ENCODE peak calls at places on chromosomes 2 and 18, in four cellular contexts. One of them, this sample, is unnamed.

GRCh38 chr18:63299837-63300787 is 19.5 kb downstream of the BCL2 start:
- DNase-seq in stimulated activated CD4-positive, alpha-beta T cell treated with anti-CD3 and anti-CD28 coated beads, Interleukin-1b, Interleukin-23, amount 100 ng/mL, for 48 hours: peak
- DNase-seq in NCI-H2171: no peak
- DNase-seq in posterior cingulate gyrus: no peak
- DNase-seq in this sample: no peak

GRCh38 chr18:9404565-9405060 is 70.0 kb downstream of the TWSG1 start:
- DNase-seq in posterior cingulate gyrus: no peak
- DNase-seq in NCI-H2171: no peak
- DNase-seq in stimulated activated CD4-positive, alpha-beta T cell treated with anti-CD3 and anti-CD28 coated beads, Interleukin-1b, Interleukin-23, amount 100 ng/mL, for 48 hours: peak
- DNase-seq in this sample: no peak

GRCh38 chr18:50928551-50928950 is 39.3 kb upstream of the ELAC1 start:
- DNase-seq in stimulated activated CD4-positive, alpha-beta T cell treated with anti-CD3 and anti-CD28 coated beads, Interleukin-1b, Interleukin-23, amount 100 ng/mL, for 48 hours: no peak
- DNase-seq in posterior cingulate gyrus: no peak
- DNase-seq in NCI-H2171: no peak
- DNase-seq in this sample: no peak

GRCh38 chr2:16179701-16180402 is 239.5 kb downstream of the MYCN start:
- DNase-seq in posterior cingulate gyrus: no peak
- DNase-seq in NCI-H2171: no peak
- DNase-seq in stimulated activated CD4-positive, alpha-beta T cell treated with anti-CD3 and anti-CD28 coated beads, Interleukin-1b, Interleukin-23, amount 100 ng/mL, for 48 hours: no peak
- DNase-seq in this sample: no peak

GRCh38 chr2:108965540-108966299 is 23.3 kb downstream of the EDAR start:
- DNase-seq in posterior cingulate gyrus: no peak
- DNase-seq in stimulated activated CD4-positive, alpha-beta T cell treated with anti-CD3 and anti-CD28 coated beads, Interleukin-1b, Interleukin-23, amount 100 ng/mL, for 48 hours: peak
- DNase-seq in NCI-H2171: no peak
- DNase-seq in this sample: no peak

GRCh38 chr2:31168291-31168690 is 30.1 kb upstream of the GALNT14 start:
- DNase-seq in posterior cingulate gyrus: no peak
- DNase-seq in stimulated activated CD4-positive, alpha-beta T cell treated with anti-CD3 and anti-CD28 coated beads, Interleukin-1b, Interleukin-23, amount 100 ng/mL, for 48 hours: no peak
- DNase-seq in NCI-H2171: no peak
- DNase-seq in this sample: no peak

GRCh38 chr2:201908901-201909300 is 102.6 kb downstream of the CDK15 start:
- DNase-seq in stimulated activated CD4-positive, alpha-beta T cell treated with anti-CD3 and anti-CD28 coated beads, Interleukin-1b, Interleukin-23, amount 100 ng/mL, for 48 hours: no peak
- DNase-seq in NCI-H2171: no peak
- DNase-seq in posterior cingulate gyrus: no peak
- DNase-seq in this sample: no peak

GRCh38 chr2:100675855-100676254 is 113.1 kb downstream of the PDCL3 start:
- DNase-seq in stimulated activated CD4-positive, alpha-beta T cell treated with anti-CD3 and anti-CD28 coated beads, Interleukin-1b, Interleukin-23, amount 100 ng/mL, for 48 hours: no peak
- DNase-seq in posterior cingulate gyrus: no peak
- DNase-seq in NCI-H2171: no peak
- DNase-seq in this sample: no peak

GRCh38 chr2:240985881-240986786 is 12.3 kb upstream of the SNED1 start:
- DNase-seq in posterior cingulate gyrus: peak
- DNase-seq in stimulated activated CD4-positive, alpha-beta T cell treated with anti-CD3 and anti-CD28 coated beads, Interleukin-1b, Interleukin-23, amount 100 ng/mL, for 48 hours: peak
- DNase-seq in NCI-H2171: no peak
- DNase-seq in this sample: peak

GRCh38 chr2:20507166-20507692 is 60.4 kb downstream of the RHOB start:
- DNase-seq in NCI-H2171: no peak
- DNase-seq in stimulated activated CD4-positive, alpha-beta T cell treated with anti-CD3 and anti-CD28 coated beads, Interleukin-1b, Interleukin-23, amount 100 ng/mL, for 48 hours: peak
- DNase-seq in posterior cingulate gyrus: no peak
- DNase-seq in this sample: peak

GRCh38 chr2:222547108-222547507 is 108.8 kb downstream of the FARSB start:
- DNase-seq in NCI-H2171: no peak
- DNase-seq in posterior cingulate gyrus: no peak
- DNase-seq in stimulated activated CD4-positive, alpha-beta T cell treated with anti-CD3 and anti-CD28 coated beads, Interleukin-1b, Interleukin-23, amount 100 ng/mL, for 48 hours: no peak
- DNase-seq in this sample: no peak

GRCh38 chr2:160405077-160405865 is 88.3 kb downstream of the RBMS1 start:
- DNase-seq in stimulated activated CD4-positive, alpha-beta T cell treated with anti-CD3 and anti-CD28 coated beads, Interleukin-1b, Interleukin-23, amount 100 ng/mL, for 48 hours: no peak
- DNase-seq in NCI-H2171: no peak
- DNase-seq in posterior cingulate gyrus: no peak
- DNase-seq in this sample: no peak

GRCh38 chr2:218898109-218898878 is 17.6 kb downstream of the WNT10A start:
- DNase-seq in posterior cingulate gyrus: peak
- DNase-seq in NCI-H2171: no peak
- DNase-seq in stimulated activated CD4-positive, alpha-beta T cell treated with anti-CD3 and anti-CD28 coated beads, Interleukin-1b, Interleukin-23, amount 100 ng/mL, for 48 hours: peak
- DNase-seq in this sample: peak

GRCh38 chr2:148201075-148202004 is 180.4 kb downstream of the MBD5 start:
- DNase-seq in NCI-H2171: no peak
- DNase-seq in stimulated activated CD4-positive, alpha-beta T cell treated with anti-CD3 and anti-CD28 coated beads, Interleukin-1b, Interleukin-23, amount 100 ng/mL, for 48 hours: peak
- DNase-seq in posterior cingulate gyrus: no peak
- DNase-seq in this sample: no peak

GRCh38 chr2:195531754-195532153 is 125.3 kb upstream of the SLC39A10 start:
- DNase-seq in NCI-H2171: no peak
- DNase-seq in stimulated activated CD4-positive, alpha-beta T cell treated with anti-CD3 and anti-CD28 coated beads, Interleukin-1b, Interleukin-23, amount 100 ng/mL, for 48 hours: no peak
- DNase-seq in posterior cingulate gyrus: no peak
- DNase-seq in this sample: no peak

GRCh38 chr2:230987137-230988020 is 8.5 kb upstream of the SPATA3 start:
- DNase-seq in posterior cingulate gyrus: peak
- DNase-seq in stimulated activated CD4-positive, alpha-beta T cell treated with anti-CD3 and anti-CD28 coated beads, Interleukin-1b, Interleukin-23, amount 100 ng/mL, for 48 hours: peak
- DNase-seq in NCI-H2171: peak
- DNase-seq in this sample: peak

GRCh38 chr2:218839893-218840292 is 8.3 kb upstream of the PRKAG3 start:
- DNase-seq in NCI-H2171: no peak
- DNase-seq in posterior cingulate gyrus: no peak
- DNase-seq in stimulated activated CD4-positive, alpha-beta T cell treated with anti-CD3 and anti-CD28 coated beads, Interleukin-1b, Interleukin-23, amount 100 ng/mL, for 48 hours: no peak
- DNase-seq in this sample: no peak

GRCh38 chr2:190849774-190850173 is 30.8 kb upstream of the GLS start:
- DNase-seq in stimulated activated CD4-positive, alpha-beta T cell treated with anti-CD3 and anti-CD28 coated beads, Interleukin-1b, Interleukin-23, amount 100 ng/mL, for 48 hours: no peak
- DNase-seq in NCI-H2171: no peak
- DNase-seq in posterior cingulate gyrus: peak
- DNase-seq in this sample: no peak

GRCh38 chr18:5980721-5981120 is 85.4 kb upstream of the TMEM200C start:
- DNase-seq in stimulated activated CD4-positive, alpha-beta T cell treated with anti-CD3 and anti-CD28 coated beads, Interleukin-1b, Interleukin-23, amount 100 ng/mL, for 48 hours: no peak
- DNase-seq in posterior cingulate gyrus: no peak
- DNase-seq in NCI-H2171: no peak
- DNase-seq in this sample: no peak

GRCh38 chr2:8408560-8409460 is 273.0 kb upstream of the ID2 start:
- DNase-seq in posterior cingulate gyrus: no peak
- DNase-seq in NCI-H2171: no peak
- DNase-seq in stimulated activated CD4-positive, alpha-beta T cell treated with anti-CD3 and anti-CD28 coated beads, Interleukin-1b, Interleukin-23, amount 100 ng/mL, for 48 hours: peak
- DNase-seq in this sample: no peak

GRCh38 chr18:62663731-62664336 is 51.5 kb upstream of the PHLPP1 start:
- DNase-seq in stimulated activated CD4-positive, alpha-beta T cell treated with anti-CD3 and anti-CD28 coated beads, Interleukin-1b, Interleukin-23, amount 100 ng/mL, for 48 hours: no peak
- DNase-seq in posterior cingulate gyrus: no peak
- DNase-seq in NCI-H2171: no peak
- DNase-seq in this sample: no peak

GRCh38 chr18:21391074-21391673 is 149.1 kb downstream of the GREB1L start:
- DNase-seq in stimulated activated CD4-positive, alpha-beta T cell treated with anti-CD3 and anti-CD28 coated beads, Interleukin-1b, Interleukin-23, amount 100 ng/mL, for 48 hours: no peak
- DNase-seq in posterior cingulate gyrus: no peak
- DNase-seq in NCI-H2171: no peak
- DNase-seq in this sample: no peak

GRCh38 chr18:45122510-45122909 is 441.8 kb downstream of the SETBP1 start:
- DNase-seq in posterior cingulate gyrus: no peak
- DNase-seq in stimulated activated CD4-positive, alpha-beta T cell treated with anti-CD3 and anti-CD28 coated beads, Interleukin-1b, Interleukin-23, amount 100 ng/mL, for 48 hours: no peak
- DNase-seq in NCI-H2171: no peak
- DNase-seq in this sample: no peak

GRCh38 chr2:60945341-60945740 is 64.0 kb downstream of the REL start:
- DNase-seq in NCI-H2171: peak
- DNase-seq in stimulated activated CD4-positive, alpha-beta T cell treated with anti-CD3 and anti-CD28 coated beads, Interleukin-1b, Interleukin-23, amount 100 ng/mL, for 48 hours: no peak
- DNase-seq in posterior cingulate gyrus: no peak
- DNase-seq in this sample: no peak

GRCh38 chr18:32470136-32470712 is 458 bp downstream of the GAREM1 start:
- DNase-seq in NCI-H2171: no peak
- DNase-seq in stimulated activated CD4-positive, alpha-beta T cell treated with anti-CD3 and anti-CD28 coated beads, Interleukin-1b, Interleukin-23, amount 100 ng/mL, for 48 hours: no peak
- DNase-seq in posterior cingulate gyrus: peak
- DNase-seq in this sample: peak

GRCh38 chr2:219541611-219542180 is 1.9 kb downstream of the CHPF start:
- DNase-seq in stimulated activated CD4-positive, alpha-beta T cell treated with anti-CD3 and anti-CD28 coated beads, Interleukin-1b, Interleukin-23, amount 100 ng/mL, for 48 hours: peak
- DNase-seq in NCI-H2171: peak
- DNase-seq in posterior cingulate gyrus: peak
- DNase-seq in this sample: peak

GRCh38 chr18:172361-172760 is 14.0 kb downstream of the USP14 start:
- DNase-seq in stimulated activated CD4-positive, alpha-beta T cell treated with anti-CD3 and anti-CD28 coated beads, Interleukin-1b, Interleukin-23, amount 100 ng/mL, for 48 hours: no peak
- DNase-seq in posterior cingulate gyrus: no peak
- DNase-seq in NCI-H2171: no peak
- DNase-seq in this sample: no peak

GRCh38 chr2:222315443-222316121 is 16.8 kb upstream of the PAX3 start:
- DNase-seq in stimulated activated CD4-positive, alpha-beta T cell treated with anti-CD3 and anti-CD28 coated beads, Interleukin-1b, Interleukin-23, amount 100 ng/mL, for 48 hours: no peak
- DNase-seq in posterior cingulate gyrus: no peak
- DNase-seq in NCI-H2171: no peak
- DNase-seq in this sample: no peak

GRCh38 chr2:168245074-168245825 is 2.1 kb downstream of the STK39 start:
- DNase-seq in posterior cingulate gyrus: no peak
- DNase-seq in NCI-H2171: no peak
- DNase-seq in stimulated activated CD4-positive, alpha-beta T cell treated with anti-CD3 and anti-CD28 coated beads, Interleukin-1b, Interleukin-23, amount 100 ng/mL, for 48 hours: no peak
- DNase-seq in this sample: no peak

GRCh38 chr2:112343827-112344585 is 68.6 kb downstream of the ZC3H6 start:
- DNase-seq in posterior cingulate gyrus: no peak
- DNase-seq in NCI-H2171: no peak
- DNase-seq in stimulated activated CD4-positive, alpha-beta T cell treated with anti-CD3 and anti-CD28 coated beads, Interleukin-1b, Interleukin-23, amount 100 ng/mL, for 48 hours: no peak
- DNase-seq in this sample: no peak

GRCh38 chr18:8153887-8154583 is 455.2 kb upstream of the RAB12 start:
- DNase-seq in NCI-H2171: no peak
- DNase-seq in stimulated activated CD4-positive, alpha-beta T cell treated with anti-CD3 and anti-CD28 coated beads, Interleukin-1b, Interleukin-23, amount 100 ng/mL, for 48 hours: no peak
- DNase-seq in posterior cingulate gyrus: no peak
- DNase-seq in this sample: no peak

GRCh38 chr2:160581448-160581847 is 87.8 kb upstream of the RBMS1 start:
- DNase-seq in posterior cingulate gyrus: no peak
- DNase-seq in NCI-H2171: no peak
- DNase-seq in stimulated activated CD4-positive, alpha-beta T cell treated with anti-CD3 and anti-CD28 coated beads, Interleukin-1b, Interleukin-23, amount 100 ng/mL, for 48 hours: no peak
- DNase-seq in this sample: no peak

GRCh38 chr2:163077241-163077640 is 238.7 kb upstream of the KCNH7 start:
- DNase-seq in NCI-H2171: no peak
- DNase-seq in posterior cingulate gyrus: no peak
- DNase-seq in stimulated activated CD4-positive, alpha-beta T cell treated with anti-CD3 and anti-CD28 coated beads, Interleukin-1b, Interleukin-23, amount 100 ng/mL, for 48 hours: no peak
- DNase-seq in this sample: no peak

GRCh38 chr2:109232909-109233308 is 103.9 kb downstream of the SH3RF3 start:
- DNase-seq in NCI-H2171: no peak
- DNase-seq in posterior cingulate gyrus: no peak
- DNase-seq in stimulated activated CD4-positive, alpha-beta T cell treated with anti-CD3 and anti-CD28 coated beads, Interleukin-1b, Interleukin-23, amount 100 ng/mL, for 48 hours: no peak
- DNase-seq in this sample: no peak

GRCh38 chr2:72300147-72300684 is 152.6 kb upstream of the CYP26B1 start:
- DNase-seq in posterior cingulate gyrus: no peak
- DNase-seq in stimulated activated CD4-positive, alpha-beta T cell treated with anti-CD3 and anti-CD28 coated beads, Interleukin-1b, Interleukin-23, amount 100 ng/mL, for 48 hours: no peak
- DNase-seq in NCI-H2171: no peak
- DNase-seq in this sample: no peak

GRCh38 chr2:235544687-235544965 is 50.8 kb downstream of the AGAP1 start:
- DNase-seq in NCI-H2171: no peak
- DNase-seq in posterior cingulate gyrus: no peak
- DNase-seq in stimulated activated CD4-positive, alpha-beta T cell treated with anti-CD3 and anti-CD28 coated beads, Interleukin-1b, Interleukin-23, amount 100 ng/mL, for 48 hours: no peak
- DNase-seq in this sample: no peak

GRCh38 chr2:28567076-28567471 is 71.2 kb downstream of the PLB1 start:
- DNase-seq in stimulated activated CD4-positive, alpha-beta T cell treated with anti-CD3 and anti-CD28 coated beads, Interleukin-1b, Interleukin-23, amount 100 ng/mL, for 48 hours: peak
- DNase-seq in posterior cingulate gyrus: no peak
- DNase-seq in NCI-H2171: peak
- DNase-seq in this sample: no peak

GRCh38 chr18:79611040-79611681 is 68.4 kb upstream of the CTDP1 start:
- DNase-seq in posterior cingulate gyrus: no peak
- DNase-seq in stimulated activated CD4-positive, alpha-beta T cell treated with anti-CD3 and anti-CD28 coated beads, Interleukin-1b, Interleukin-23, amount 100 ng/mL, for 48 hours: no peak
- DNase-seq in NCI-H2171: no peak
- DNase-seq in this sample: peak

GRCh38 chr2:17646096-17646554 is 105.6 kb downstream of the VSNL1 start:
- DNase-seq in posterior cingulate gyrus: no peak
- DNase-seq in stimulated activated CD4-positive, alpha-beta T cell treated with anti-CD3 and anti-CD28 coated beads, Interleukin-1b, Interleukin-23, amount 100 ng/mL, for 48 hours: peak
- DNase-seq in NCI-H2171: peak
- DNase-seq in this sample: no peak